ENCODE peak calls at places on chromosomes 13 and 19, in six cellular contexts. N, X, Q, W, P and R are unnamed samples.

GRCh38 chr19:48915757-48916156 is 15.6 kb downstream of the NUCB1 start:
- DNase-seq in X (no peak), Q (no peak), N (no peak), P (no peak), W (no peak), R (no peak)

GRCh38 chr13:21014666-21015170 is 46.7 kb downstream of the LATS2 start:
- DNase-seq in Q (no peak), X (no peak), P (no peak), N (no peak), W (no peak), R (no peak)

GRCh38 chr19:55080915-55081772 is 5.5 kb downstream of the EPS8L1 start:
- DNase-seq in X (no peak), W (no peak), Q (peak), P (peak), N (peak), R (peak)

GRCh38 chr13:73440296-73440895 is 381.6 kb downstream of the KLF5 start:
- DNase-seq in W (no peak), X (no peak), Q (peak), N (peak), P (no peak), R (peak)

GRCh38 chr19:19650331-19650730 is 6.9 kb upstream of the GMIP start:
- DNase-seq in X (no peak), N (no peak), Q (no peak), P (no peak), W (no peak), R (no peak)

GRCh38 chr19:33508941-33509614 is 12.5 kb downstream of the PEPD start:
- DNase-seq in P (no peak), Q (no peak), W (no peak), N (no peak), X (no peak), R (no peak)

GRCh38 chr13:23445794-23446193 is 12.3 kb upstream of the SACS start:
- DNase-seq in X (no peak), Q (no peak), N (no peak), P (no peak), W (no peak), R (no peak)

GRCh38 chr13:109835321-109835720 is 48.9 kb upstream of the IRS2 start:
- DNase-seq in W (no peak), P (no peak), X (no peak), N (no peak), Q (no peak), R (no peak)

GRCh38 chr19:38303517-38304351 is at the start of gene C19orf33:
- DNase-seq in W (no peak), N (no peak), X (no peak), P (no peak), Q (no peak), R (no peak)

GRCh38 chr13:37651891-37652290 is 53.3 kb upstream of the POSTN start:
- DNase-seq in Q (no peak), N (no peak), W (no peak), P (no peak), X (no peak), R (no peak)

GRCh38 chr19:15463865-15464371 is 426 bp downstream of the RASAL3 start:
- DNase-seq in Q (peak), X (no peak), N (peak), P (peak), W (no peak), R (no peak)

GRCh38 chr19:7349961-7350711 is 1.4 kb downstream of the ARHGEF18 start:
- DNase-seq in Q (no peak), W (no peak), P (peak), N (peak), X (no peak), R (no peak)

GRCh38 chr19:2491130-2491801 is 15.3 kb downstream of the GADD45B start:
- DNase-seq in Q (no peak), P (no peak), X (no peak), W (no peak), N (no peak), R (no peak)

GRCh38 chr13:107379398-107380155 is 811.6 kb upstream of the ARGLU1 start:
- DNase-seq in Q (no peak), P (no peak), W (no peak), N (no peak), X (no peak), R (no peak)

GRCh38 chr13:90414691-90415596 is 932.5 kb upstream of the MIR17HG start:
- DNase-seq in Q (no peak), W (no peak), P (no peak), N (no peak), X (no peak), R (no peak)

GRCh38 chr19:47765522-47766358 is 12.8 kb upstream of the SELENOW start:
- DNase-seq in X (peak), N (peak), W (no peak), Q (peak), P (peak), R (peak)

GRCh38 chr13:93318538-93318937 is 91.9 kb downstream of the GPC6 start:
- DNase-seq in X (no peak), W (no peak), P (no peak), N (no peak), Q (peak), R (no peak)

GRCh38 chr19:17777840-17778620 is 16.9 kb upstream of the B3GNT3 start:
- DNase-seq in Q (peak), W (no peak), P (peak), X (no peak), N (peak), R (peak)

GRCh38 chr13:97295279-97296182 is 73.4 kb downstream of the MBNL2 start:
- DNase-seq in N (no peak), X (no peak), W (no peak), Q (no peak), P (no peak), R (peak)

GRCh38 chr13:76792680-76793334 is 93.4 kb downstream of the KCTD12 start:
- DNase-seq in P (no peak), Q (no peak), X (no peak), N (no peak), W (no peak), R (no peak)